ENCODE peak calls at places on chromosomes 12 and 14, in eight cellular contexts. R is upper lobe of right lung, G is K562, H is osteoblast, T is left lung, C is neural progenitor cell, D is adrenal gland, M is hepatocyte. I is an unnamed sample. For H3K9me3, the result is how much of the 10 kb centered on the place peaks cover.

GRCh38 chr12:57173089-57173488 is 25.7 kb upstream of the LRP1-AS start:
- DNase-seq in T (no peak), H (peak), C (peak), G (peak), D (no peak), M (peak), R (no peak), I (peak)

GRCh38 chr12:109601557-109601956 is 28.0 kb downstream of the MVK start:
- DNase-seq in H (no peak), G (no peak), M (no peak), C (no peak), T (no peak), D (no peak), R (no peak), I (no peak)

GRCh38 chr12:113186033-113186365 is 478 bp downstream of the RITA1 start:
- DNase-seq in C (peak), D (peak), G (no peak), H (no peak), T (no peak), M (peak), R (no peak), I (no peak)

GRCh38 chr12:77251799-77252198 is 186.4 kb upstream of the E2F7 start:
- DNase-seq in R (no peak), H (no peak), C (no peak), M (no peak), T (no peak), G (no peak), D (no peak), I (no peak)

GRCh38 chr12:30180602-30181001 is 396.9 kb upstream of the TMTC1 start:
- DNase-seq in G (no peak), H (no peak), D (no peak), C (no peak), R (no peak), M (no peak), T (no peak), I (no peak)

GRCh38 chr12:29168000-29168399 is 18.9 kb downstream of the FAR2 start:
- DNase-seq in D (no peak), R (no peak), C (no peak), H (no peak), G (no peak), T (no peak), M (peak), I (no peak)

GRCh38 chr12:48004941-48005749 is 869 bp upstream of the COL2A1 start:
- DNase-seq in H (no peak), M (no peak), T (no peak), G (no peak), C (peak), D (no peak), R (no peak), I (no peak)

GRCh38 chr14:79165460-79166080 is 995.4 kb downstream of the NRXN3 start:
- DNase-seq in G (no peak), D (no peak), H (no peak), T (no peak), M (no peak), R (no peak), C (no peak), I (no peak)

GRCh38 chr14:99360774-99361595 is 89.0 kb upstream of the BCL11B start:
- DNase-seq in H (peak), R (no peak), T (no peak), M (no peak), C (no peak), D (no peak), G (peak), I (no peak)

GRCh38 chr12:124666722-124667259 is 99.4 kb upstream of the NCOR2 start:
- DNase-seq in H (no peak), G (no peak), R (no peak), T (no peak), M (no peak), C (no peak), D (no peak), I (no peak)

GRCh38 chr12:128918481-128918880 is 65.2 kb downstream of the GLT1D1 start:
- DNase-seq in C (no peak), T (no peak), D (no peak), R (no peak), H (no peak), G (no peak), M (no peak), I (no peak)

GRCh38 chr14:35441160-35441559 is 36.6 kb upstream of the NFKBIA start:
- DNase-seq in G (no peak), M (no peak), D (no peak), T (no peak), R (no peak), C (no peak), H (no peak), I (no peak)

GRCh38 chr12:126144603-126145002 is 1079.4 kb downstream of the AACS start:
- DNase-seq in M (no peak), T (no peak), G (no peak), C (no peak), H (no peak), R (no peak), D (no peak), I (no peak)

GRCh38 chr12:110067531-110067930 is 19.2 kb upstream of the C12orf76 start:
- DNase-seq in G (peak), T (no peak), H (no peak), R (no peak), D (no peak), C (no peak), M (no peak), I (no peak)

GRCh38 chr12:12804432-12804886 is 8.7 kb upstream of the DDX47 start:
- DNase-seq in C (no peak), T (no peak), G (no peak), H (peak), R (no peak), D (no peak), M (peak), I (no peak)

GRCh38 chr14:24368562-24369252 is 723 bp downstream of the NFATC4 start:
- DNase-seq in R (peak), H (peak), M (peak), C (peak), D (peak), G (peak), T (peak), I (peak)

GRCh38 chr12:74624206-74624605 is 86.6 kb downstream of the ATXN7L3B start:
- DNase-seq in T (no peak), M (no peak), R (no peak), C (no peak), H (no peak), G (no peak), D (no peak), I (no peak)

GRCh38 chr12:34407813-34408212 is 385.5 kb downstream of the ALG10 start:
- DNase-seq in M (no peak), H (no peak), C (no peak), R (no peak), T (no peak), D (no peak), G (no peak), I (no peak)
- H3K9me3 ChIP-seq in M (under half), H (under half), C (under half), R (under half), T (half or more), D (under half), G (under half), I (under half)

DNA sequence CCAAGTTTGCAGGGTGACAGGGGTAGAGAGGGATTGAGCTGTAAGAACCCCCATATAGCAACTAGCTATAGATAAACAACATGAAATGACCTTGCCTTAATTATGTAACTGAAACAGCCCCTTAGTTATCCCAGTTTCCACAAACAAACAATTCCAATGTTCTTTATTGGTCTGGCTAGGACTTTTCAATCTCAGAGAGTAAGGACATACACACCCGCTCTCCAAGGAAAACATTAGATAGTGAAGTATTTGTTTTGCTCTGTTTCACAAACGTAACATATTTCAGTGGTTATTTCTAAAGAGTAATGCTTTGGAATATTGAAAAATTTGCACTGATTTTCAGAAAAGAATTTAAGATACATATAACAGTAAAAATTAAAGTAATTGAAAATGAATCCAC is 51.6 kb upstream of the GTF2A1 start:
- DNase-seq in M (no peak), R (no peak), D (no peak), G (no peak), H (no peak), T (no peak), C (no peak), I (no peak)
- TF ChIP-seq CTCF in M (no peak), R (no peak), D (no peak), G (no peak), H (no peak), T (no peak), C (no peak), I (no peak)

GRCh38 chr14:105902131-105902898 is 375.9 kb downstream of the TMEM121 start:
- DNase-seq in T (no peak), D (no peak), R (no peak), M (no peak), H (peak), C (no peak), G (peak), I (no peak)

GRCh38 chr14:105907276-105907675 is 380.9 kb downstream of the TMEM121 start:
- DNase-seq in C (no peak), G (no peak), H (peak), D (no peak), R (no peak), M (no peak), T (no peak), I (no peak)

GRCh38 chr14:105905456-105905855 is 379.1 kb downstream of the TMEM121 start:
- DNase-seq in C (no peak), M (no peak), R (no peak), T (no peak), G (no peak), H (peak), D (no peak), I (no peak)

GRCh38 chr14:105903971-105904370 is 377.6 kb downstream of the TMEM121 start:
- DNase-seq in C (no peak), H (peak), G (no peak), R (no peak), M (no peak), D (no peak), T (no peak), I (no peak)

GRCh38 chr14:105904379-105904778 is 378.0 kb downstream of the TMEM121 start:
- DNase-seq in T (no peak), H (peak), C (no peak), D (no peak), M (no peak), G (no peak), R (no peak), I (no peak)
- H3K9me3 ChIP-seq in T (under half), H (under half), C (under half), D (under half), M (under half), G (under half), R (under half), I (under half)

GRCh38 chr12:51813931-51814310 is 34.6 kb downstream of the FIGNL2 start:
- DNase-seq in D (no peak), C (no peak), R (no peak), G (no peak), T (no peak), M (no peak), H (no peak), I (no peak)
- TF ChIP-seq CTCF in D (no peak), C (no peak), R (no peak), G (no peak), T (no peak), M (no peak), H (no peak), I (no peak)

GRCh38 chr12:49332891-49333371 is 4.1 kb downstream of the C1QL4 start:
- DNase-seq in H (peak), C (no peak), M (peak), R (peak), G (no peak), T (no peak), D (no peak), I (no peak)
- H3K9me3 ChIP-seq in H (under half), C (under half), M (under half), R (under half), G (under half), T (under half), D (under half), I (under half)

GRCh38 chr12:58310368-58310767 is 369.0 kb downstream of the ATP23 start:
- DNase-seq in H (no peak), G (no peak), C (no peak), T (no peak), M (peak), D (no peak), R (no peak), I (no peak)
- TF ChIP-seq CTCF in H (peak), G (no peak), C (no peak), T (no peak), M (no peak), D (no peak), R (no peak), I (no peak)